ENCODE peak calls at places on chromosome 1, in five cellular contexts. T, K, B, J and Z are unnamed samples.

GRCh38 chr1:235720544-235720943 is 71.0 kb upstream of the GNG4 start:
- DNase-seq in T (peak; percentile 53), K (no peak), B (no peak), J (no peak), Z (no peak)

GRCh38 chr1:53280486-53280885 is 42.2 kb upstream of the MAGOH start:
- DNase-seq in T (no peak), K (no peak), B (no peak), J (no peak), Z (no peak)

GRCh38 chr1:165945911-165946310 is 118.5 kb downstream of the UCK2 start:
- DNase-seq in T (no peak), K (no peak), B (no peak), J (no peak), Z (no peak)

GRCh38 chr1:40976952-40977690 is 2.4 kb upstream of the CTPS1 start:
- DNase-seq in T (peak; percentile 95), K (no peak), B (peak; percentile 48), J (peak; percentile 69), Z (peak; percentile 38)

GRCh38 chr1:29713857-29714256 is 477.5 kb downstream of the PTPRU start:
- DNase-seq in T (peak; percentile 22), K (no peak), B (peak; percentile 42), J (no peak), Z (no peak)

GRCh38 chr1:53125623-53126360 is 16.6 kb downstream of the SLC1A7 start:
- DNase-seq in T (no peak), K (no peak), B (no peak), J (no peak), Z (no peak)

GRCh38 chr1:232598133-232598532 is 31.8 kb downstream of the SIPA1L2 start:
- DNase-seq in T (no peak), K (no peak), B (no peak), J (no peak), Z (no peak)

GRCh38 chr1:9376886-9377333 is 84.2 kb downstream of the SPSB1 start:
- DNase-seq in T (no peak), K (no peak), B (peak; percentile 86), J (peak; percentile 36), Z (peak; percentile 55)

GRCh38 chr1:233983811-233984210 is 79.3 kb downstream of the SLC35F3 start:
- DNase-seq in T (no peak), K (no peak), B (no peak), J (no peak), Z (no peak)

GRCh38 chr1:27109103-27109822 is 45.7 kb downstream of the SLC9A1 start:
- DNase-seq in T (no peak), K (no peak), B (no peak), J (no peak), Z (no peak)

GRCh38 chr1:119964673-119965363 is 68.5 kb upstream of the ADAM30 start:
- DNase-seq in T (peak; percentile 49), K (no peak), B (no peak), J (no peak), Z (peak; percentile 14)

GRCh38 chr1:155192346-155193274 is 15.1 kb downstream of the THBS3 start:
- DNase-seq in T (no peak), K (no peak), B (no peak), J (no peak), Z (no peak)

GRCh38 chr1:165949335-165950130 is 122.1 kb downstream of the UCK2 start:
- DNase-seq in T (no peak), K (peak; percentile 51), B (peak; percentile 15), J (no peak), Z (peak; percentile 32)

GRCh38 chr1:212916395-212917133 is 33.8 kb upstream of the VASH2 start:
- DNase-seq in T (no peak), K (no peak), B (peak; percentile 35), J (no peak), Z (peak; percentile 20)

GRCh38 chr1:10967105-10967504 is 45.3 kb upstream of the TARDBP start:
- DNase-seq in T (no peak), K (no peak), B (no peak), J (no peak), Z (no peak)

GRCh38 chr1:159753386-159753785 is 27.4 kb upstream of the DUSP23 start:
- DNase-seq in T (no peak), K (no peak), B (no peak), J (no peak), Z (no peak)

GRCh38 chr1:233815865-233816264 is 88.6 kb upstream of the SLC35F3 start:
- DNase-seq in T (no peak), K (no peak), B (peak; percentile 19), J (no peak), Z (no peak)

GRCh38 chr1:242691603-242691945 is 167.1 kb upstream of the PLD5 start:
- DNase-seq in T (no peak), K (no peak), B (no peak), J (no peak), Z (no peak)